ENCODE peak calls at places on chromosomes 5 and 9, in seven cellular contexts. X is brain microvascular endothelial cell, F is fibroblast of the aortic adventitia, B is psoas muscle, L is foreskin keratinocyte, G is fibroblast of mammary gland, K is kidney. P is an unnamed sample.

GRCh38 chr5:90956511-90956910 is 397.9 kb downstream of the ADGRV1 start:
- DNase-seq in X (no peak), F (no peak), B (no peak), L (no peak), G (peak), K (no peak), P (no peak)

GRCh38 chr5:85893996-85894395 is 723.7 kb upstream of the COX7C start:
- DNase-seq in X (no peak), F (no peak), B (no peak), L (no peak), G (no peak), K (no peak), P (no peak)

GRCh38 chr5:64497390-64497789 is 8.4 kb upstream of the RGS7BP start:
- DNase-seq in X (peak), F (peak), B (no peak), L (peak), G (peak), K (no peak), P (peak)

GRCh38 chr9:73146113-73146815 is 5.4 kb upstream of the ANXA1 start:
- DNase-seq in X (no peak), F (no peak), B (no peak), L (no peak), G (no peak), K (no peak), P (no peak)

GRCh38 chr5:95644351-95645042 is 2.1 kb upstream of the RFESD start:
- DNase-seq in X (peak), F (peak), B (no peak), L (no peak), G (peak), K (no peak), P (peak)

GRCh38 chr5:145483211-145483610 is 351.9 kb downstream of the PRELID2 start:
- DNase-seq in X (peak), F (peak), B (no peak), L (peak), G (peak), K (no peak), P (peak)

GRCh38 chr5:136020383-136021015 is 8.3 kb upstream of the TGFBI start:
- DNase-seq in X (peak), F (peak), B (no peak), L (peak), G (peak), K (no peak), P (peak)

GRCh38 chr5:139494832-139495231 is 12.3 kb upstream of the STING1 start:
- DNase-seq in X (peak), F (peak), B (no peak), L (no peak), G (peak), K (no peak), P (peak)

GRCh38 chr5:86968311-86968753 is 299.4 kb upstream of the RASA1 start:
- DNase-seq in X (peak), F (peak), B (peak), L (no peak), G (peak), K (no peak), P (peak)

GRCh38 chr5:159178978-159179377 is 30.4 kb downstream of the RNF145 start:
- DNase-seq in X (peak), F (peak), B (no peak), L (peak), G (peak), K (no peak), P (peak)

GRCh38 chr5:90263102-90263501 is 146.5 kb downstream of the CETN3 start:
- DNase-seq in X (no peak), F (no peak), B (no peak), L (no peak), G (no peak), K (no peak), P (no peak)

GRCh38 chr5:88690619-88691560 is 192.1 kb downstream of the MEF2C start:
- DNase-seq in X (no peak), F (peak), B (peak), L (no peak), G (peak), K (peak), P (peak)

GRCh38 chr5:136200130-136200529 is 7.2 kb upstream of the SMIM32 start:
- DNase-seq in X (no peak), F (no peak), B (no peak), L (no peak), G (no peak), K (no peak), P (no peak)

GRCh38 chr9:4297795-4298254 is 2.0 kb downstream of the GLIS3 start:
- DNase-seq in X (peak), F (peak), B (peak), L (no peak), G (peak), K (peak), P (peak)

GRCh38 chr9:33435821-33436277 is 11.5 kb downstream of the AQP3 start:
- DNase-seq in X (no peak), F (no peak), B (no peak), L (no peak), G (no peak), K (no peak), P (no peak)

GRCh38 chr9:14179449-14179848 is 134.5 kb downstream of the NFIB start:
- DNase-seq in X (no peak), F (no peak), B (no peak), L (no peak), G (no peak), K (no peak), P (no peak)

GRCh38 chr5:73120222-73121108 is at the start of gene TMEM171:
- DNase-seq in X (peak), F (peak), B (peak), L (no peak), G (peak), K (peak), P (no peak)

GRCh38 chr9:131704195-131704983 is 35.5 kb downstream of the RAPGEF1 start:
- DNase-seq in X (no peak), F (no peak), B (no peak), L (no peak), G (no peak), K (no peak), P (no peak)

GRCh38 chr9:127361561-127361960 is 35.4 kb upstream of the SLC2A8 start:
- DNase-seq in X (no peak), F (no peak), B (no peak), L (peak), G (no peak), K (no peak), P (no peak)

GRCh38 chr9:82721596-82721995 is 341.3 kb downstream of the RASEF start:
- DNase-seq in X (no peak), F (no peak), B (no peak), L (no peak), G (no peak), K (no peak), P (no peak)

GRCh38 chr9:120915854-120916495 is 10.6 kb downstream of the TRAF1 start:
- DNase-seq in X (no peak), F (no peak), B (no peak), L (no peak), G (no peak), K (no peak), P (no peak)

GRCh38 chr9:122394265-122395242 is 23.7 kb downstream of the PTGS1 start:
- DNase-seq in X (peak), F (peak), B (peak), L (peak), G (peak), K (no peak), P (peak)

GRCh38 chr9:96688745-96689464 is 33.8 kb upstream of the PRXL2C start:
- DNase-seq in X (no peak), F (no peak), B (no peak), L (no peak), G (no peak), K (no peak), P (no peak)

GRCh38 chr9:12815895-12816294 is 41.1 kb downstream of the LURAP1L start:
- DNase-seq in X (no peak), F (peak), B (no peak), L (no peak), G (peak), K (no peak), P (no peak)

GRCh38 chr5:122458278-122458872 is 146.3 kb downstream of the SNCAIP start:
- DNase-seq in X (peak), F (peak), B (no peak), L (no peak), G (peak), K (no peak), P (no peak)

GRCh38 chr5:76601470-76601869 is 21.7 kb downstream of the F2RL2 start:
- DNase-seq in X (peak), F (peak), B (no peak), L (no peak), G (peak), K (no peak), P (peak)

GRCh38 chr9:35000535-35001284 is 11.2 kb downstream of the DNAJB5 start:
- DNase-seq in X (no peak), F (no peak), B (no peak), L (peak), G (peak), K (no peak), P (peak)

GRCh38 chr9:34558911-34559615 is 30.5 kb downstream of the CNTFR start:
- DNase-seq in X (no peak), F (no peak), B (peak), L (no peak), G (no peak), K (no peak), P (no peak)

GRCh38 chr9:121324316-121324715 is 45.7 kb downstream of the STOM start:
- DNase-seq in X (no peak), F (no peak), B (no peak), L (no peak), G (no peak), K (no peak), P (no peak)

GRCh38 chr5:80481019-80481893 is 6.6 kb upstream of the FAM151B start:
- DNase-seq in X (peak), F (peak), B (no peak), L (no peak), G (peak), K (no peak), P (peak)

DNA sequence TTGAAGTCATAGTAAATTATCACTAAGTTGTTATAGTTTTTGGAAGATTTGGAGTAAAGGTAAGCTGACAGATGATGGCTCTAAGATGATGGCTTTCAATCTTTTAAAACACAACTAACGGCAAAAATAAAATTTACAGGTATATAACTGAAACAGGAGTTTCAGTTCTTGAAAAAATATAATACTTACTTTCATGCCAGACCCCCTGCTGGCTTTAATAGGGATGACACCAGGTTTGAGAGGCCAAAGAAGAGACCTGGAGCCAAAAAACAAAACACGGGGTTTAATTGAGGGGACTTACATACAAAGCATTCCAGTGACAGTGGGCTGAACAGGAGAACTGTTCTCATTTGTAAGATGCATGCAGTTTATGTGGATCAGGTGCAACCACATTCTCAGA is 301.7 kb upstream of the PCSK5 start:
- DNase-seq in X (no peak), F (no peak), B (no peak), L (no peak), G (no peak), K (no peak), P (no peak)
- TF ChIP-seq CTCF in X (peak), F (no peak), B (no peak), L (no peak), G (peak), K (no peak), P (peak)

GRCh38 chr9:87112656-87113055 is 165.3 kb upstream of the GAS1 start:
- DNase-seq in X (peak), F (no peak), B (no peak), L (no peak), G (peak), K (no peak), P (peak)

GRCh38 chr9:87111010-87111409 is 163.7 kb upstream of the GAS1 start:
- DNase-seq in X (no peak), F (no peak), B (no peak), L (no peak), G (peak), K (no peak), P (no peak)

GRCh38 chr9:87115790-87116189 is 168.5 kb upstream of the GAS1 start:
- DNase-seq in X (no peak), F (peak), B (no peak), L (no peak), G (no peak), K (no peak), P (no peak)

GRCh38 chr9:87116492-87116891 is 169.2 kb upstream of the GAS1 start:
- DNase-seq in X (no peak), F (no peak), B (no peak), L (no peak), G (no peak), K (no peak), P (no peak)

DNA sequence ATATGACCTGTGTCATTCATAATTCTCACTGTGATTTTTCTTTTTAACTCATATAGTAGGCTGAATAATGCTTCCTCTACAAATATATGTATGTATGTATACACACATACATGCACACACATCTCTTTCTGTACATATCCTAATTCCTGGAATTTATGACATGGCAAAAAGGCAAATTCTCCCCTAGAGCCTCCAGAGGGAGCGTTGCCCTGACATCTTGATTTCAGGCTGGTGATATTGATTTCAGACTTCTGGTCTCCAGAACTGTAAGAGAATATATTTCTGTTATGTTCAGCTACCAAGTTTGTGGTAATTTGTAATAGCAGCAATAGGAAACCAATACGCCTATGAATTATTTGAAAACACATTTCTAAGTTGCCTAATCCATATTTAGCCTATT is 166.6 kb upstream of the GAS1 start:
- DNase-seq in X (no peak), F (no peak), B (no peak), L (no peak), G (peak), K (no peak), P (no peak)
- TF ChIP-seq CTCF in X (peak), F (no peak), B (no peak), L (peak), G (peak), K (no peak), P (peak)

DNA sequence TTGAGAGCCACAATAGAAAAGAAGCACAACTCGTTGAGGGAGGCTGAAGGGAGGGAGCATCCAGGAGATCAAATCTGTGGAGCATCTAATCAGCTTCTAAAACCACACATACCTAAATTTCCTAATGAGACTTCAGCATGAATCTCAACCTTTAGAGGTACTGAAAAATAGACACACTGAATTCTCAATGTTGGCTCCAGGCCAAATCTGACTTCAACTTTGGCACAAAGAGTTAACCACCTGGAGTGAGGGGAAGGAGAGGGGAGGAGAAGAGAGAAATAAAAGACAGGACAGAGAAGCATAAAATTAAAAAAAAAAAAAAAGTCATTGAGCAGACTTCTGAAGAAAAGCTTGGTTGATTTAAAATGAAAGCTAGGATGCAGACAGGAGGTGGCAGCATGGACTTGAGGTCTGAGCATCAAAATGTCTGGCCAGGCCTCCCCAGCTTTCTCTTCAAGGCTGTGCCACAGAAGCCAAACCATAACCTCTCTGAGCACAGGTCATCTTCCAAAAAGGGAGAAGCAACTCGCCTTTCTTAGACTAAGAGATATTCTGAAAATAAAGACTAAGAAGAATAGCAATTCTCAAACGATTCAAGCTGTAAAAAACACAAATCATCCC is 205.6 kb downstream of the DENND1A start:
- DNase-seq in X (peak), F (peak), B (no peak), L (no peak), G (peak), K (no peak), P (peak)
- TF ChIP-seq CTCF in X (peak), F (peak), B (peak), L (peak), G (peak), K (peak), P (peak)

GRCh38 chr5:78509884-78510769 is 138.4 kb downstream of the LHFPL2 start:
- DNase-seq in X (no peak), F (peak), B (peak), L (no peak), G (no peak), K (peak), P (no peak)
- TF ChIP-seq CTCF in X (peak), F (peak), B (peak), L (peak), G (peak), K (peak), P (peak)

GRCh38 chr9:109474944-109475343 is 23.2 kb downstream of the PTPN3 start:
- DNase-seq in X (no peak), F (no peak), B (no peak), L (no peak), G (no peak), K (no peak), P (no peak)

GRCh38 chr9:109474170-109474569 is 23.9 kb downstream of the PTPN3 start:
- DNase-seq in X (no peak), F (no peak), B (no peak), L (no peak), G (no peak), K (no peak), P (no peak)

GRCh38 chr9:109471475-109471874 is 26.6 kb downstream of the PTPN3 start:
- DNase-seq in X (no peak), F (no peak), B (no peak), L (no peak), G (no peak), K (no peak), P (no peak)

GRCh38 chr9:109471994-109472393 is 26.1 kb downstream of the PTPN3 start:
- DNase-seq in X (no peak), F (no peak), B (no peak), L (no peak), G (peak), K (no peak), P (no peak)

GRCh38 chr9:109473329-109473728 is 24.8 kb downstream of the PTPN3 start:
- DNase-seq in X (no peak), F (no peak), B (no peak), L (no peak), G (no peak), K (no peak), P (no peak)
- TF ChIP-seq CTCF in X (no peak), F (no peak), B (no peak), L (no peak), G (no peak), K (no peak), P (no peak)

GRCh38 chr5:34957857-34958690 is 28.7 kb downstream of the DNAJC21 start:
- DNase-seq in X (peak), F (peak), B (no peak), L (peak), G (peak), K (no peak), P (peak)
- TF ChIP-seq CTCF in X (peak), F (peak), B (peak), L (peak), G (peak), K (peak), P (peak)

DNA sequence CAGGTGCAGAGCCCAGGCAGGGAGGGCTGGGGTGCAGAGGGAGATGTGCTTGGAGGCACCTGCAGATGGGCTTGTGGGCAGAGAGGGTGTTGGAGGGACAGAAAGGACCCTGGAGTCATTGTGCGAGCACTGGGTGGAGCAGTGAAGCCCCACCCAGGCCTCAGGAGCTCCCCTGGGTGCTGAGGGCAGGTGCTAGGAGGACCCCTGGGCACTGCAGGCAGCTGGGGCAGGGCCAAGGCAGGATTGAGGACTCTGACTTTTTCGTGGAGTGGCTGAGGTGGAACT is 10.3 kb upstream of the SLC6A18 start:
- DNase-seq in X (no peak), F (no peak), B (no peak), L (no peak), G (no peak), K (no peak), P (no peak)
- TF ChIP-seq CTCF in X (no peak), F (no peak), B (no peak), L (no peak), G (no peak), K (no peak), P (no peak)

DNA sequence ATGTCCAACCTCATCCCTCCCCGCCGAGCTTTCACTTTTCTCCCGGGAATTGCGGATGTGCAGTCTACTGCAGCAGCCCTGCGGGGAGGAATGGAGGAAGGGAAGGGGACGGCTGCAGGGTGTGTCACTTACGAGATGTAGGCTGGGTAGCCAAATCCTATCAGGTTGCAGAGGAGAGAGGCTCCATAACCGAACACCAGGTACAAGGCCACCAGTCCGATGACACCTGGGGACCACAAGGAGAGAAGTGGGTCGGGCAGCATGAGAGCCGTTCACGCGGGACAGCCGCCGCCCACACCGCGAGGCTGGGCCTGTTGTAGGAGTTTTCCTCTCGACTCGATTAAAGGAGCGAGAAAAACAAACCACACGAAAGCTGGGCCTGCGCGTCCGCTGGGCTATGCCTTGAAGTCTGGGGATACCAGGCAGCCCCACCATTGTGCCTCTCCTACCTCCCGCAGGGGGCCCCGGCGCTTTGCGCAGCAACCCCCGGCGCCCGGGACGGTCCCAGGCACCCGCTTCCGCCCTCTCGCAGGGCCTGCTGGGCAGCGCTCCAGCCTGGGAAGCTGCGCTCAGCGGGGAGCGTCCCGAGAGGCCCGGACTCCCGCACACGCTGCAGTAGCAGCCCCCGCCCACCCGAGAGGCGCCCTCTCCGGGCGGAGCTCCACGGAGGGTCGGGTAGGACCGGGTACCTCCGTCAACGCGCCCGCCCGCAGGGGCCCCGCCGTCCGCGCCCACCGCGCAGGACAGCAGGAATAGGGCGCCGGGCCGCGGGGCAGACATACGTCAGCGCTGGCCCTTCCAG is 795 bp downstream of the REEP5 start:
- DNase-seq in X (peak), F (peak), B (peak), L (peak), G (peak), K (peak), P (peak)
- TF ChIP-seq CTCF in X (no peak), F (no peak), B (no peak), L (no peak), G (no peak), K (peak), P (no peak)

DNA sequence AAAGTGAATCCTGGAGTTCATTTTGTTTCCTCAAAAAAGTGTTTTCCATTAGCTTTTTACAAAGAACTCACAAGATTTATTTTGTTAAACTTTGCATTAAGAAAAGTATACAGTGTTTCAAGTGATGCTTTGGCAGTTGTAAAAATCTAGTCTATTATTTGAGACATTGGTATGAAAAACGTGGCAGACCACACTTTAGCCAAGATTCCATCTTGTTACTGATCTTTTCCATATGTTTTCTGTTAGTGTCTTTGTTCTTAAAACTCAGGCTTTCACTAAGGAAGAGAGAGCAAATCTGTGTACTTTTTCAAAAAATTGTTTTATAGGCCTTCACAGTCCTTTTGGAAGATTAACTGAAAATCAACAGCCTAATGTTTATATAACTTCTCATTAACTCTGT is 1.3 kb upstream of the OMD start:
- DNase-seq in X (no peak), F (peak), B (no peak), L (no peak), G (peak), K (no peak), P (peak)
- TF ChIP-seq CTCF in X (no peak), F (no peak), B (no peak), L (no peak), G (no peak), K (no peak), P (no peak)